ENCODE peak calls at places on chromosome 11, in six cellular contexts. K, Y, W, X, T and O are unnamed samples.
A peak's percentile ranks its signal among the peaks of the same experiment; 100 is the strongest.

GRCh38 chr11:64095286-64095825 is 59.6 kb downstream of the FLRT1 start:
- DNase-seq in K (no peak), Y (no peak), W (no peak), X (no peak), T (no peak), O (no peak)

GRCh38 chr11:68038226-68038717 is 553 bp upstream of the TCIRG1 start:
- DNase-seq in K (no peak), Y (no peak), W (no peak), X (no peak), T (peak; percentile 28), O (no peak)

GRCh38 chr11:119952441-119952840 is 185.5 kb downstream of the TRIM29 start:
- DNase-seq in K (no peak), Y (no peak), W (no peak), X (no peak), T (no peak), O (no peak)

GRCh38 chr11:71461696-71462095 is 8.7 kb downstream of the NADSYN1 start:
- DNase-seq in K (no peak), Y (no peak), W (no peak), X (no peak), T (no peak), O (no peak)

GRCh38 chr11:13313005-13313819 is 35.6 kb downstream of the BMAL1 start:
- DNase-seq in K (no peak), Y (no peak), W (no peak), X (no peak), T (no peak), O (no peak)

GRCh38 chr11:69984457-69985261 is 93.5 kb upstream of the ANO1 start:
- DNase-seq in K (no peak), Y (no peak), W (no peak), X (no peak), T (no peak), O (no peak)

GRCh38 chr11:72328366-72329224 is 84.6 kb upstream of the PHOX2A start:
- DNase-seq in K (no peak), Y (no peak), W (no peak), X (no peak), T (no peak), O (no peak)

GRCh38 chr11:66561975-66562248 is 6.5 kb downstream of the CTSF start:
- DNase-seq in K (no peak), Y (no peak), W (no peak), X (no peak), T (no peak), O (no peak)

GRCh38 chr11:78251083-78251699 is 62.5 kb downstream of the USP35 start:
- DNase-seq in K (no peak), Y (peak; percentile 27), W (no peak), X (no peak), T (no peak), O (no peak)